ENCODE peak calls at places on chromosomes 16 and 17, in four cellular contexts. T is transverse colon, J is uterus, P is PC-9. E is an unnamed sample. For H3K4me1 and H3K27me3, the result is how much of the 10 kb centered on the place peaks cover.

GRCh38 chr16:67179421-67180080 is 4.2 kb downstream of the MATCAP1 start:
- DNase-seq in T (no peak), J (no peak), P (no peak), E (no peak)

GRCh38 chr16:71626018-71626857 is at the start of gene MARVELD3:
- DNase-seq in T (peak), J (no peak), P (peak), E (no peak)

GRCh38 chr17:31266042-31266441 is 31.0 kb downstream of the OMG start:
- DNase-seq in T (no peak), J (no peak), P (no peak), E (no peak)

GRCh38 chr17:55320594-55321506 is 56.1 kb downstream of the HLF start:
- DNase-seq in T (no peak), J (no peak), P (no peak), E (no peak)

GRCh38 chr17:42414782-42415409 is 8.2 kb downstream of the CAVIN1 start:
- DNase-seq in T (no peak), J (no peak), P (no peak), E (no peak)

GRCh38 chr16:84916850-84917249 is 94.5 kb downstream of the ZDHHC7 start:
- DNase-seq in T (no peak), J (no peak), P (no peak), E (no peak)

GRCh38 chr17:13776027-13776551 is 174.4 kb upstream of the HS3ST3A1 start:
- DNase-seq in T (no peak), J (no peak), P (no peak), E (peak)

GRCh38 chr17:58229881-58230280 is 8.5 kb upstream of the LPO start:
- DNase-seq in T (no peak), J (no peak), P (no peak), E (no peak)

GRCh38 chr17:72423718-72424117 is 302.9 kb downstream of the SOX9 start:
- DNase-seq in T (no peak), J (no peak), P (no peak), E (no peak)

GRCh38 chr17:72425796-72426173 is 305.0 kb downstream of the SOX9 start:
- DNase-seq in T (no peak), J (no peak), P (no peak), E (no peak)

GRCh38 chr17:72423286-72423589 is 302.4 kb downstream of the SOX9 start:
- DNase-seq in T (no peak), J (no peak), P (no peak), E (no peak)

GRCh38 chr17:72425133-72425795 is 304.4 kb downstream of the SOX9 start:
- DNase-seq in T (no peak), J (no peak), P (no peak), E (no peak)

GRCh38 chr17:72424505-72425117 is 303.8 kb downstream of the SOX9 start:
- DNase-seq in T (no peak), J (no peak), P (no peak), E (no peak)
- H3K4me1 ChIP-seq in T (under half), J (under half), P (under half), E (under half)

DNA sequence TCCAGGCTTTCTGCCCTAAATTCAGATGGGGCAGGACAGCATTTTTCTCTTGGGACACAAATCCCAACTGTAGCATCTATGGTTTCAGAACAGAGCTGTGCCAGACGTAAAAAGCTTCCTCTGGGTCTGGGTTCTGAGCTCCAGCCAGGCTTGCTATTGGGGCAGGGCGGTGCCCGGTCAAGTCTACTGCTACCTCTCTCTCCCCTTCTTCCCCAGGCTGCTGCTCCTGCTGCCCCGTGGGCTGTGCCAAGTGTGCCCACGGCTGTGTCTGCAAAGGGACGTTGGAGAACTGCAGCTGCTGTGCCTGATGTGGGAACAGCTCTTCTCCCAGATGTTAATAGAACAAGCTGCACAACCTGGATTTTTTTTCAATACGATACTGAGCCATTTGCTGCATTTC is 1.1 kb downstream of the MT1M start:
- DNase-seq in T (no peak), J (no peak), P (no peak), E (no peak)
- H3K27me3 ChIP-seq in T (half or more), J (under half), P (under half), E (under half)

GRCh38 chr17:81456091-81456490 is 56.5 kb downstream of the ACTG1 start:
- DNase-seq in T (no peak), J (no peak), P (no peak), E (no peak)
- H3K4me3 ChIP-seq in T (no peak), J (no peak), P (no peak), E (no peak)

DNA sequence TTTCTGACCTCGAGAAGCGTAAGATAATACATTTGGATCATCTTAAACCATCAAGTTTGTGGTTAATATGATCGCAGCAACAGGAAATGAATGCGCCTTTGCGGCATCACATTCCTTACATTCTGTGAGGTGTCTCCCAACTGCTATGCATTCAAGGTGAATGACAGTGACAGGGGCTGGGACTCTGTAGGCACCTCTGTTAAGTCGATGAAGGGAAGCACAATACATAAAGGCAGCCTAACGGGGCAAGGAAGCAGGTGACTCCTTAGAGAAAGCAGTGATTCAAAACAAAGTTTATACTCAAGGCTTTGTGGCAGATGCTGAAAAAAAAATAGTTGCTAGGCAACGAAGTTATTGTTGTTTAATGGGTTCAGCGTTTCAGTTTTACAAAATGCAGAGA is 21.6 kb upstream of the EVPL start:
- DNase-seq in T (no peak), J (no peak), P (peak), E (no peak)
- H3K4me1 ChIP-seq in T (under half), J (under half), P (under half), E (under half)

DNA sequence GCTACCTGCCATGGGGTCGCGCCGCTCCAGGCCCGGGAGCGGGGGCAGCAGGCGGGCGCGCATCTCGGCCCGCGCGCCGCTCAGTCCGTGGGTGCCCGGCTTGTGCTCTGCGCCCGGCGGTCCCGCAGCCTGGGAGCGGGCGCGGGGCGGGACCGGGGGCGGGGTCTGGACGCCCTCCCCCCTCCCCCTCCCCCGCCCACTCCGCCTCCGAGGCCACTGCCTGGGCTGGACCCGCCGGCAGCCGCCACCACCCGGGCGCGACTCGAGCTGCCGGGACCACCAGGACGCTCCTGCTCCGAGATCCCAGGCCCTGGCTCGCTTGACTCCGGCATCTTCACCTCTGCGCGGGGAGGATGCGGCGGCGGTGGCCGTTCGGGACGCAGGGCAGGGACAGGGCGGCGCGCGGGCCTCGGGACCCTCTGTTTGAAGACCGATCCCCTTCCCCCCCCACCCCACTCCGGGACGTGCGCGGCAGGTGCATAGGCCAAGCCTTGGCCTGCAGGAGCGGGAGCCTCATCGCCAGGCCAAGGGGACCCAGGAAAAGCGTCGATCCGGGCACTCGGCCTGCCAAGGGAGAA is at the start of gene HS3ST6:
- DNase-seq in T (no peak), J (no peak), P (no peak), E (no peak)
- H3K27me3 ChIP-seq in T (half or more), J (under half), P (under half), E (half or more)

DNA sequence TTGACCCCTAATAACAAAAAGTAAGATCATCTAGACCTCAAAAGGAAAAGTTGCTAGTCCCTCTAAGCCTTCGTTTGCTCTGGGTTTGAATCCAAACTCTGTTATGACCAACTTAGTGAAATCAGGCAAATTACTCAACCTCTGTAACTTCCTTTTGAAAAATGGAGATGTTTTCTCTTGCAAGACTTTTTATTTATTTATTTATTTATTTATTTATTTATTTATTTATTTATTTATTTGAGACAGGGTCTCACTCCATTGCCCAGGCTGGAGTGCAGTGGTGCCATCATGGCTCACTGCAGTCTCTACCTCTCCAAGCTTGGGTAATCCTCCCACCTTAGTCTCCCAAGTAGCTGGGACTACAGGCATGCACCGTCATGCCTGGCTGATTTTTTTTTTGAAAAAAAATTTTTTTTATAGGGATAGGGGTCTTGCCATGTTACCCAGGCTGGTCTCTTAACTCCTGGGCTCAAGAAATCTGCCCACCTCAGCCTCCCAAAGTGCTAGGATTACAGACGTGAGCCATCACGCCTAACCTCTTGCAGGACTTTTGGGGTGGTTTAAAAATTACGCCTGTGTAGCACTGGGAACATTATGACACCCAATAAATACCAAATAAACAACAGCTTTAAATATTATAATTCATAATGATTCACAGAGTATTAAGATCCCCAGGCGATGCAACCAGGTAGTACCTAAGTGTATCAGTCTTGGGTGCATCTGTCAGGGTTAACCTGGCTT is 63.4 kb downstream of the PITPNC1 start:
- DNase-seq in T (no peak), J (no peak), P (no peak), E (no peak)
- H3K4me3 ChIP-seq in T (no peak), J (no peak), P (no peak), E (no peak)